ENCODE peak calls at places on chromosomes 11 and 22, in seven cellular contexts. One of them, this sample, is unnamed.

GRCh38 chr11:48001438-48002021 is 21.2 kb downstream of the PTPRJ start:
- DNase-seq in body of pancreas: no peak
- DNase-seq in MM.1S: no peak
- DNase-seq in ovary: no peak
- DNase-seq in colonic mucosa: no peak
- DNase-seq in right cardiac atrium: no peak
- DNase-seq in lung: no peak
- DNase-seq in this sample: no peak

GRCh38 chr11:47607380-47607779 is 13.2 kb upstream of the C1QTNF4 start:
- DNase-seq in body of pancreas: no peak
- DNase-seq in MM.1S: no peak
- DNase-seq in ovary: peak; percentile 63
- DNase-seq in colonic mucosa: no peak
- DNase-seq in right cardiac atrium: peak; percentile 53
- DNase-seq in lung: no peak
- DNase-seq in this sample: no peak

GRCh38 chr11:35260342-35260985 is 121.5 kb downstream of the CD44 start:
- DNase-seq in body of pancreas: peak; percentile 47
- DNase-seq in MM.1S: no peak
- DNase-seq in ovary: no peak
- DNase-seq in colonic mucosa: no peak
- DNase-seq in right cardiac atrium: no peak
- DNase-seq in lung: no peak
- DNase-seq in this sample: peak; percentile 78

GRCh38 chr11:76083563-76084451 is 122.5 kb downstream of the WNT11 start:
- DNase-seq in body of pancreas: no peak
- DNase-seq in MM.1S: no peak
- DNase-seq in ovary: no peak
- DNase-seq in colonic mucosa: no peak
- DNase-seq in right cardiac atrium: no peak
- DNase-seq in lung: no peak
- DNase-seq in this sample: no peak

GRCh38 chr11:132576706-132577105 is 955.6 kb downstream of the OPCML start:
- DNase-seq in body of pancreas: no peak
- DNase-seq in MM.1S: no peak
- DNase-seq in ovary: no peak
- DNase-seq in colonic mucosa: no peak
- DNase-seq in right cardiac atrium: no peak
- DNase-seq in lung: no peak
- DNase-seq in this sample: no peak

GRCh38 chr22:44032126-44032730 is 8.1 kb downstream of the PARVB start:
- DNase-seq in body of pancreas: no peak
- DNase-seq in MM.1S: no peak
- DNase-seq in ovary: no peak
- DNase-seq in colonic mucosa: no peak
- DNase-seq in right cardiac atrium: no peak
- DNase-seq in lung: no peak
- DNase-seq in this sample: no peak

GRCh38 chr22:42440728-42441127 is 8.5 kb upstream of the NFAM1 start:
- DNase-seq in body of pancreas: no peak
- DNase-seq in MM.1S: no peak
- DNase-seq in ovary: no peak
- DNase-seq in colonic mucosa: no peak
- DNase-seq in right cardiac atrium: no peak
- DNase-seq in lung: no peak
- DNase-seq in this sample: no peak

GRCh38 chr11:61917357-61918109 is at the start of gene RAB3IL1:
- DNase-seq in body of pancreas: peak; percentile 55
- DNase-seq in MM.1S: no peak
- DNase-seq in ovary: peak; percentile 86
- DNase-seq in colonic mucosa: peak; percentile 61
- DNase-seq in right cardiac atrium: peak; percentile 79
- DNase-seq in lung: no peak
- DNase-seq in this sample: peak; percentile 81

GRCh38 chr11:73528420-73528819 is 69.5 kb downstream of the FAM168A start:
- DNase-seq in body of pancreas: no peak
- DNase-seq in MM.1S: no peak
- DNase-seq in ovary: no peak
- DNase-seq in colonic mucosa: no peak
- DNase-seq in right cardiac atrium: no peak
- DNase-seq in lung: no peak
- DNase-seq in this sample: no peak

GRCh38 chr11:14327105-14327504 is 31.9 kb downstream of the RRAS2 start:
- DNase-seq in body of pancreas: no peak
- DNase-seq in MM.1S: no peak
- DNase-seq in ovary: no peak
- DNase-seq in colonic mucosa: no peak
- DNase-seq in right cardiac atrium: no peak
- DNase-seq in lung: no peak
- DNase-seq in this sample: no peak

GRCh38 chr11:2928605-2929510 is at the start of gene PHLDA2:
- DNase-seq in body of pancreas: peak; percentile 81
- DNase-seq in MM.1S: no peak
- DNase-seq in ovary: peak; percentile 65
- DNase-seq in colonic mucosa: peak; percentile 73
- DNase-seq in right cardiac atrium: peak; percentile 67
- DNase-seq in lung: peak; percentile 62
- DNase-seq in this sample: peak; percentile 82

GRCh38 chr22:44719586-44720368 is 17.8 kb downstream of the PRR5 start:
- DNase-seq in body of pancreas: peak; percentile 88
- DNase-seq in MM.1S: no peak
- DNase-seq in ovary: peak; percentile 60
- DNase-seq in colonic mucosa: no peak
- DNase-seq in right cardiac atrium: no peak
- DNase-seq in lung: no peak
- DNase-seq in this sample: no peak

GRCh38 chr22:30460147-30460546 is 11.7 kb downstream of the SEC14L3 start:
- DNase-seq in body of pancreas: peak; percentile 52
- DNase-seq in MM.1S: no peak
- DNase-seq in ovary: no peak
- DNase-seq in colonic mucosa: peak; percentile 28
- DNase-seq in right cardiac atrium: no peak
- DNase-seq in lung: no peak
- DNase-seq in this sample: no peak

GRCh38 chr22:24434472-24435322 is 7.3 kb downstream of the ADORA2A start:
- DNase-seq in body of pancreas: no peak
- DNase-seq in MM.1S: peak; percentile 90
- DNase-seq in ovary: no peak
- DNase-seq in colonic mucosa: no peak
- DNase-seq in right cardiac atrium: no peak
- DNase-seq in lung: no peak
- DNase-seq in this sample: no peak

GRCh38 chr11:35943294-35943693 is 568 bp upstream of the LDLRAD3 start:
- DNase-seq in body of pancreas: no peak
- DNase-seq in MM.1S: no peak
- DNase-seq in ovary: no peak
- DNase-seq in colonic mucosa: no peak
- DNase-seq in right cardiac atrium: no peak
- DNase-seq in lung: no peak
- DNase-seq in this sample: no peak

GRCh38 chr11:7668911-7669310 is 4.4 kb downstream of the CYB5R2 start:
- DNase-seq in body of pancreas: no peak
- DNase-seq in MM.1S: no peak
- DNase-seq in ovary: no peak
- DNase-seq in colonic mucosa: no peak
- DNase-seq in right cardiac atrium: no peak
- DNase-seq in lung: no peak
- DNase-seq in this sample: no peak

GRCh38 chr11:125950696-125951645 is 5.1 kb downstream of the VSIG10L2 start:
- DNase-seq in body of pancreas: peak; percentile 50
- DNase-seq in MM.1S: no peak
- DNase-seq in ovary: peak; percentile 86
- DNase-seq in colonic mucosa: no peak
- DNase-seq in right cardiac atrium: peak; percentile 81
- DNase-seq in lung: no peak
- DNase-seq in this sample: no peak

GRCh38 chr11:82864268-82864667 is 36.0 kb downstream of the PRCP start:
- DNase-seq in body of pancreas: peak; percentile 57
- DNase-seq in MM.1S: peak; percentile 80
- DNase-seq in ovary: no peak
- DNase-seq in colonic mucosa: peak; percentile 41
- DNase-seq in right cardiac atrium: peak; percentile 46
- DNase-seq in lung: peak; percentile 52
- DNase-seq in this sample: peak; percentile 22

GRCh38 chr22:32793604-32794003 is 7.9 kb upstream of the TIMP3 start:
- DNase-seq in body of pancreas: no peak
- DNase-seq in MM.1S: no peak
- DNase-seq in ovary: no peak
- DNase-seq in colonic mucosa: no peak
- DNase-seq in right cardiac atrium: no peak
- DNase-seq in lung: no peak
- DNase-seq in this sample: no peak

GRCh38 chr22:49861642-49862407 is 8.2 kb downstream of the ZBED4 start:
- DNase-seq in body of pancreas: no peak
- DNase-seq in MM.1S: no peak
- DNase-seq in ovary: no peak
- DNase-seq in colonic mucosa: no peak
- DNase-seq in right cardiac atrium: no peak
- DNase-seq in lung: no peak
- DNase-seq in this sample: no peak

GRCh38 chr11:5272395-5273017 is 2.8 kb upstream of the HBE1 start:
- DNase-seq in body of pancreas: no peak
- DNase-seq in MM.1S: no peak
- DNase-seq in ovary: no peak
- DNase-seq in colonic mucosa: no peak
- DNase-seq in right cardiac atrium: no peak
- DNase-seq in lung: no peak
- DNase-seq in this sample: no peak

GRCh38 chr11:46450846-46451470 is 59.4 kb upstream of the CHRM4 start:
- DNase-seq in body of pancreas: no peak
- DNase-seq in MM.1S: no peak
- DNase-seq in ovary: no peak
- DNase-seq in colonic mucosa: no peak
- DNase-seq in right cardiac atrium: no peak
- DNase-seq in lung: no peak
- DNase-seq in this sample: no peak

GRCh38 chr11:65745049-65745448 is 24.5 kb upstream of the RNASEH2C start:
- DNase-seq in body of pancreas: no peak
- DNase-seq in MM.1S: no peak
- DNase-seq in ovary: no peak
- DNase-seq in colonic mucosa: no peak
- DNase-seq in right cardiac atrium: no peak
- DNase-seq in lung: no peak
- DNase-seq in this sample: no peak

GRCh38 chr22:36375071-36375980 is 12.4 kb downstream of the MYH9 start:
- DNase-seq in body of pancreas: peak; percentile 59
- DNase-seq in MM.1S: no peak
- DNase-seq in ovary: no peak
- DNase-seq in colonic mucosa: no peak
- DNase-seq in right cardiac atrium: no peak
- DNase-seq in lung: peak; percentile 68
- DNase-seq in this sample: no peak

GRCh38 chr22:36374603-36375024 is 13.2 kb downstream of the MYH9 start:
- DNase-seq in body of pancreas: peak; percentile 48
- DNase-seq in MM.1S: no peak
- DNase-seq in ovary: no peak
- DNase-seq in colonic mucosa: no peak
- DNase-seq in right cardiac atrium: no peak
- DNase-seq in lung: no peak
- DNase-seq in this sample: peak; percentile 84

GRCh38 chr22:36378080-36378788 is 9.5 kb downstream of the MYH9 start:
- DNase-seq in body of pancreas: no peak
- DNase-seq in MM.1S: no peak
- DNase-seq in ovary: no peak
- DNase-seq in colonic mucosa: no peak
- DNase-seq in right cardiac atrium: no peak
- DNase-seq in lung: no peak
- DNase-seq in this sample: no peak

GRCh38 chr22:36377022-36377631 is 10.6 kb downstream of the MYH9 start:
- DNase-seq in body of pancreas: no peak
- DNase-seq in MM.1S: peak; percentile 81
- DNase-seq in ovary: no peak
- DNase-seq in colonic mucosa: no peak
- DNase-seq in right cardiac atrium: no peak
- DNase-seq in lung: no peak
- DNase-seq in this sample: no peak

GRCh38 chr22:36376265-36376664 is 11.5 kb downstream of the MYH9 start:
- DNase-seq in body of pancreas: no peak
- DNase-seq in MM.1S: no peak
- DNase-seq in ovary: no peak
- DNase-seq in colonic mucosa: no peak
- DNase-seq in right cardiac atrium: no peak
- DNase-seq in lung: no peak
- DNase-seq in this sample: no peak
- H3K4me3 ChIP-seq in body of pancreas: no peak overlapping the region
- H3K4me3 ChIP-seq in MM.1S: no peak overlapping the region
- H3K4me3 ChIP-seq in ovary: no peak overlapping the region
- H3K4me3 ChIP-seq in colonic mucosa: no peak overlapping the region
- H3K4me3 ChIP-seq in right cardiac atrium: no peak overlapping the region
- H3K4me3 ChIP-seq in lung: no peak overlapping the region
- H3K4me3 ChIP-seq in this sample: peak overlapping the region; percentile 92

DNA sequence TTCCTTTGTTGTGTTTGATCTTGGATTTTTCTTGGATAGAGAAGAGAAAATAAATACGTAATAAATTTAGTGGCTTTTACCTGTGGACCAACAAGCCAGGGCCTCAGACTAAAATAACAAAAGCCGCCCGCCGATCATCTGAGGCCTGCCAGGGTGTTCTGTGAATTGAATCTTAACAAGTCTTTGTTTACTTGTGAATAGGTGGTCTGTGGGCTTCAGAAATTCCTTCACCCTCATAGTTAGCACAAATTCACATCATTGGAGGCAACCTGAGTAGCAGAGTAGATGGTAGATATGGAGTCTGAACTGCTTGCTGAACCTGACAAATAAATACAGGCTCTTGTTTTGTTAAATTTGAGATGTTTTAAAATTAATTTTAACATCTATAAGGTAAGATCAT is 176.3 kb upstream of the MTNR1B start:
- DNase-seq in body of pancreas: no peak
- DNase-seq in MM.1S: no peak
- DNase-seq in ovary: no peak
- DNase-seq in colonic mucosa: no peak
- DNase-seq in right cardiac atrium: no peak
- DNase-seq in lung: no peak
- DNase-seq in this sample: no peak
- H3K4me1 ChIP-seq in body of pancreas: no peaks in the 10 kb centered on the region
- H3K4me1 ChIP-seq in MM.1S: peaks cover 13% of the 10 kb centered on the region
- H3K4me1 ChIP-seq in ovary: no peaks in the 10 kb centered on the region
- H3K4me1 ChIP-seq in colonic mucosa: no peaks in the 10 kb centered on the region
- H3K4me1 ChIP-seq in right cardiac atrium: no peaks in the 10 kb centered on the region
- H3K4me1 ChIP-seq in lung: no peaks in the 10 kb centered on the region
- H3K4me1 ChIP-seq in this sample: no peaks in the 10 kb centered on the region

GRCh38 chr11:464316-464715 is 14.2 kb downstream of the PTDSS2 start:
- DNase-seq in body of pancreas: no peak
- DNase-seq in MM.1S: no peak
- DNase-seq in ovary: no peak
- DNase-seq in colonic mucosa: no peak
- DNase-seq in right cardiac atrium: no peak
- DNase-seq in lung: no peak
- DNase-seq in this sample: no peak
- H3K27ac ChIP-seq in body of pancreas: no peak overlapping the region
- H3K27ac ChIP-seq in MM.1S: no peak overlapping the region
- H3K27ac ChIP-seq in ovary: no peak overlapping the region
- H3K27ac ChIP-seq in colonic mucosa: no peak overlapping the region
- H3K27ac ChIP-seq in right cardiac atrium: no peak overlapping the region
- H3K27ac ChIP-seq in lung: no peak overlapping the region
- H3K27ac ChIP-seq in this sample: no peak overlapping the region

DNA sequence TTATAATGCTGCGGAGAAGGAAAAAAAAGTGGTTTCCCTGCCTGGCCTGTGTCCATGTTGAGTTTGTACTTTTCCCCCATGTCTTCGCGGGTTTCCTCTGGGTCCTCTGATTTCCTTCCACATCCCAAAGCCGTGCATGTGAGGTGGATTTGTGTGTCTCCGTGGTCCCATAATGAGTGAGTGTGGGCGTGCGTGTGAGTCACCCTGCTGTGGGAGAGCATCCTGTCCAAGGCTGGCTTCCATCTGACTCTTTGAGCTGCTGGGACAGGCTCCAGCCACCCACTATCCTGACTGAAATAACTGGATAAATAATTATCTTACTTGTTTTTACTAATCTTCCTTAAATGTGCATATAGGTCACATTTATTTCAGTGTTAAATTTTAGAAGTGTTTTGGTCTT is 29.7 kb upstream of the SNX19 start:
- DNase-seq in body of pancreas: no peak
- DNase-seq in MM.1S: no peak
- DNase-seq in ovary: no peak
- DNase-seq in colonic mucosa: no peak
- DNase-seq in right cardiac atrium: peak; percentile 55
- DNase-seq in lung: peak; percentile 37
- DNase-seq in this sample: no peak
- H3K4me3 ChIP-seq in body of pancreas: no peak overlapping the region
- H3K4me3 ChIP-seq in MM.1S: no peak overlapping the region
- H3K4me3 ChIP-seq in ovary: no peak overlapping the region
- H3K4me3 ChIP-seq in colonic mucosa: no peak overlapping the region
- H3K4me3 ChIP-seq in right cardiac atrium: no peak overlapping the region
- H3K4me3 ChIP-seq in lung: no peak overlapping the region
- H3K4me3 ChIP-seq in this sample: no peak overlapping the region